ENCODE peak calls at places on chromosomes 2 and 18, in nine cellular contexts. D is non-pigmented ciliary epithelial cell; O is Jurkat, Clone E6-1; A is activated T-cell treated with anti-CD3 and anti-CD28 coated beads for 4 hours; H is mesendoderm; I is mesothelial cell of epicardium; W is GOT3; B is H7; G is stimulated activated CD8-positive, alpha-beta memory T cell treated with anti-CD3 and anti-CD28 coated beads, Interleukin-4, amount 100 ng/mL, for 1 hour. Q is an unnamed sample.
A peak's percentile ranks its signal among the peaks of the same experiment; 100 is the strongest.

GRCh38 chr2:222561817-222562424 is 94.0 kb downstream of the FARSB start:
- DNase-seq in H (peak; percentile 83), O (peak; percentile 45), G (no peak), W (no peak), I (no peak), B (peak; percentile 81), A (peak; percentile 15), D (no peak), Q (peak; percentile 20)

GRCh38 chr2:120642646-120643045 is 93.0 kb upstream of the GLI2 start:
- DNase-seq in A (no peak), B (no peak), H (no peak), I (no peak), W (no peak), G (no peak), D (no peak), O (no peak), Q (no peak)

GRCh38 chr18:69250305-69251151 is 150.2 kb upstream of the DOK6 start:
- DNase-seq in G (no peak), D (peak; percentile 17), O (no peak), A (no peak), W (no peak), B (no peak), I (no peak), H (no peak), Q (peak; percentile 76)

GRCh38 chr2:127052771-127053691 is 53.9 kb downstream of the BIN1 start:
- DNase-seq in B (peak; percentile 55), G (no peak), D (no peak), H (no peak), I (no peak), W (no peak), O (no peak), A (no peak), Q (no peak)

GRCh38 chr2:231632559-231633142 is 40.0 kb downstream of the TEX44 start:
- DNase-seq in W (no peak), I (no peak), A (no peak), D (no peak), G (no peak), H (no peak), O (no peak), B (no peak), Q (peak; percentile 72)

GRCh38 chr2:166343467-166343866 is 32.3 kb downstream of the SCN9A start:
- DNase-seq in W (no peak), O (no peak), G (no peak), A (no peak), H (peak; percentile 44), I (no peak), B (no peak), D (no peak), Q (no peak)

GRCh38 chr2:178211943-178212342 is 17.6 kb downstream of the OSBPL6 start:
- DNase-seq in B (peak; percentile 71), A (no peak), H (peak; percentile 77), W (no peak), D (no peak), G (no peak), I (no peak), O (no peak), Q (no peak)

GRCh38 chr2:174740718-174741117 is 23.6 kb downstream of the CHRNA1 start:
- DNase-seq in D (no peak), W (no peak), G (no peak), A (no peak), O (no peak), I (no peak), B (no peak), H (no peak), Q (no peak)

Q was measured in fibroblast of lung.